ENCODE peak calls at places on chromosomes 11 and 22, in nine cellular contexts. N is progenitor cell of endocrine pancreas, S is fibroblast of the aortic adventitia, P is right atrium auricular region, K is AG09309, B is astrocyte of the spinal cord, M is kidney epithelial cell, C is colonic mucosa, O is kidney. L is an unnamed sample.
A peak's percentile ranks its signal among the peaks of the same experiment; 100 is the strongest.

GRCh38 chr11:9498457-9499078 is 37.8 kb downstream of the ZNF143 start:
- DNase-seq in N (no peak), S (no peak), P (no peak), K (no peak), B (no peak), M (no peak), C (no peak), O (no peak), L (no peak)

GRCh38 chr11:64245797-64246623 is 733 bp downstream of the PPP1R14B start:
- DNase-seq in N (no peak), S (peak; percentile 84), P (peak; percentile 88), K (peak; percentile 59), B (peak; percentile 82), M (peak; percentile 85), C (peak; percentile 77), O (peak; percentile 94), L (no peak)

GRCh38 chr11:68693484-68693882 is 9.1 kb downstream of the GAL start:
- DNase-seq in N (no peak), S (no peak), P (no peak), K (no peak), B (no peak), M (no peak), C (no peak), O (no peak), L (no peak)

GRCh38 chr11:66607126-66607834 is 9.2 kb upstream of the RBM14 start:
- DNase-seq in N (no peak), S (peak; percentile 96), P (peak; percentile 91), K (peak; percentile 44), B (peak; percentile 89), M (no peak), C (peak; percentile 89), O (no peak), L (no peak)

GRCh38 chr11:13016415-13016814 is 7.3 kb downstream of the RASSF10 start:
- DNase-seq in N (no peak), S (no peak), P (no peak), K (no peak), B (no peak), M (no peak), C (peak; percentile 51), O (no peak), L (no peak)

GRCh38 chr11:45646275-45646970 is 19.0 kb downstream of the CHST1 start:
- DNase-seq in N (no peak), S (peak; percentile 25), P (no peak), K (no peak), B (peak; percentile 29), M (no peak), C (no peak), O (no peak), L (no peak)

GRCh38 chr11:33642461-33643166 is 58.0 kb downstream of the C11orf91 start:
- DNase-seq in N (no peak), S (no peak), P (no peak), K (no peak), B (no peak), M (no peak), C (no peak), O (no peak), L (no peak)

GRCh38 chr22:45240810-45241631 is at the start of gene KIAA0930:
- DNase-seq in N (peak; percentile 67), S (peak; percentile 63), P (peak; percentile 75), K (no peak), B (peak; percentile 48), M (no peak), C (peak; percentile 91), O (peak; percentile 95), L (peak; percentile 77)

GRCh38 chr11:65419773-65420481 is 2.7 kb upstream of the NEAT1 start:
- DNase-seq in N (no peak), S (peak; percentile 97), P (peak; percentile 98), K (peak; percentile 80), B (peak; percentile 94), M (peak; percentile 86), C (peak; percentile 95), O (peak; percentile 97), L (no peak)

GRCh38 chr11:7749456-7749855 is 43.2 kb upstream of the OVCH2 start:
- DNase-seq in N (no peak), S (peak; percentile 51), P (no peak), K (no peak), B (no peak), M (no peak), C (no peak), O (no peak), L (no peak)

GRCh38 chr11:86674965-86675364 is 2.5 kb upstream of the ME3 start:
- DNase-seq in N (no peak), S (no peak), P (no peak), K (no peak), B (no peak), M (no peak), C (no peak), O (no peak), L (no peak)

GRCh38 chr11:93895106-93895862 is 44.9 kb upstream of the VSTM5 start:
- DNase-seq in N (no peak), S (peak; percentile 93), P (no peak), K (peak; percentile 85), B (peak; percentile 87), M (no peak), C (peak; percentile 21), O (no peak), L (peak; percentile 16)

GRCh38 chr22:26589367-26589844 is 526 bp downstream of the TPST2 start:
- DNase-seq in N (peak; percentile 12), S (no peak), P (no peak), K (no peak), B (peak; percentile 15), M (no peak), C (peak; percentile 55), O (peak; percentile 81), L (no peak)

GRCh38 chr11:7072401-7073028 is 16.3 kb upstream of the RBMXL2 start:
- DNase-seq in N (no peak), S (no peak), P (no peak), K (no peak), B (no peak), M (no peak), C (no peak), O (no peak), L (no peak)

GRCh38 chr11:70580036-70580805 is 181.9 kb downstream of the CTTN start:
- DNase-seq in N (no peak), S (no peak), P (no peak), K (no peak), B (no peak), M (no peak), C (no peak), O (peak; percentile 48), L (peak; percentile 20)

GRCh38 chr11:100930185-100930778 is 199.3 kb downstream of the PGR start:
- DNase-seq in N (no peak), S (peak; percentile 88), P (no peak), K (peak; percentile 56), B (peak; percentile 85), M (no peak), C (no peak), O (no peak), L (no peak)

GRCh38 chr11:100928426-100928825 is 201.2 kb downstream of the PGR start:
- DNase-seq in N (no peak), S (no peak), P (no peak), K (no peak), B (no peak), M (no peak), C (no peak), O (no peak), L (no peak)

GRCh38 chr11:100936781-100937180 is 192.8 kb downstream of the PGR start:
- DNase-seq in N (no peak), S (no peak), P (no peak), K (no peak), B (no peak), M (no peak), C (no peak), O (no peak), L (no peak)

GRCh38 chr11:100929377-100929776 is 200.2 kb downstream of the PGR start:
- DNase-seq in N (no peak), S (peak; percentile 69), P (no peak), K (no peak), B (peak; percentile 66), M (no peak), C (no peak), O (no peak), L (no peak)

GRCh38 chr11:100932474-100933100 is 197.0 kb downstream of the PGR start:
- DNase-seq in N (no peak), S (peak; percentile 66), P (no peak), K (no peak), B (peak; percentile 56), M (no peak), C (no peak), O (no peak), L (no peak)
- TF ChIP-seq CTCF in N (peak; percentile 50), S (peak; percentile 56), P (peak; percentile 15), K (peak; percentile 38), B (peak; percentile 48), M (peak; percentile 18), C (peak; percentile 32), O (peak; percentile 21), L (peak; percentile 66)

DNA sequence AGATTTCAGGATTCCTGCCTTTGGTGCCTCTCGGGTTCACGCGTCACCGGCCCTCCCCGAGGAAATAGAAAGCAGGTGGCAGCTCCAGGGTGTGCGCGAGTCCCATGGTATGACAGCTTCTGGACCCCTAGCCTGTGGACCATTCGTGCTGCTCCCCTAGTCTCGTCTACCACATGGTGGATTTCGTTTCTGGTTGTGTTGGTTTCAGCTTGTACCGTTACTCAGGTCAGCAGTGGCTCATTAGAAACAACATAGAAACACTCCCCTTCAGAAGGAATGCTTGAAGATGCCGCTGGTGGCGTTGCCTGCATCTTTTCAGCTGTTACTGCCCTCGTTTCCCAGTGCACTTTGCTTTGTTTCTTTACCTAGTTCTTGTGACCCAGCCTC is 705 bp downstream of the TTC17 start:
- DNase-seq in N (no peak), S (peak; percentile 28), P (no peak), K (no peak), B (peak; percentile 20), M (no peak), C (no peak), O (no peak), L (no peak)
- TF ChIP-seq CTCF in N (no peak), S (no peak), P (no peak), K (peak; percentile 15), B (no peak), M (no peak), C (no peak), O (no peak), L (no peak)

GRCh38 chr11:75768112-75768908 is at the start of gene DGAT2:
- DNase-seq in N (peak; percentile 67), S (peak; percentile 62), P (peak; percentile 70), K (no peak), B (peak; percentile 63), M (no peak), C (peak; percentile 78), O (peak; percentile 87), L (peak; percentile 61)
- TF ChIP-seq CTCF in N (peak; percentile 47), S (no peak), P (no peak), K (peak; percentile 4), B (no peak), M (no peak), C (no peak), O (no peak), L (peak; percentile 34)

DNA sequence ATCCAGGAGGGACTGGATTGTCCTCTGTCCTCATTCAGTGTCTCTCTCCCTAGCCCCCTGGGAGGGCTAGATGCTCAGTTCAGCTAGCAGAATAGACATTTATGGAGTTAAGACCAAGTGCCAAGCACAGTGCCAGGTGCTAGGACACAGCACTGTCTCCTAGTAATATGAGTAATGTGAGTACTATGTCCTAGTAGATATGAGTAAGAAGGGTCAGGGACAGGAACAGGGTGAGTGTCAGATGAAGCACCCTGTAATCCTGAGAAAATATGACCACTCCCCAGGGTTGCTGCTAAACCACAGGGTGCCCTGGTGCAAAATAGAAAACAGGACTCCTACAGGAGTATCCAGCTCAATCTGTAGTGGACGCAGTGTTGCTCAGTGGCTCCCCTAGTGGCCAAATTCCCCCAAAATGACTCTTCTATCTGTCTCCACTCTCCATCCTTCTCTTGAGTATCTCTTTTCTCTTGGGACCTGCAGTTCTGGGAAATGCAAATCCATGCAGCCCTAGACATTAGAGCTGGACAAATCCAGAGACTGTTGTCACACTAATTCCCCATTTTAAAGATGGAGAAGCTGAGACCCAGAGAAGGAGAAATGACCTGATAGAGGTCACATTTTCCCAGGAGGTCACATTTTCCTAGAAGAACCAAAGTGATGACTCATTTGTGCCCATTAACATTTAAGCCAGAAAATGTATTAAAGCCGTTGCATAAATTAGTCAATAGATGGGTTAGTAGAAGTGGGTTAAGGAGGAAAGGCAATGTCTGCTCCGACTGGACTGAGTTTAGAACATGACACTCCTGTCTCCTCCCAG is 214.3 kb downstream of the NXPE2 start:
- DNase-seq in N (no peak), S (no peak), P (no peak), K (no peak), B (no peak), M (no peak), C (peak; percentile 28), O (no peak), L (peak; percentile 14)
- TF ChIP-seq CTCF in N (peak; percentile 49), S (no peak), P (no peak), K (no peak), B (peak; percentile 19), M (peak; percentile 38), C (peak; percentile 40), O (no peak), L (peak; percentile 59)